ENCODE peak calls at places on chromosomes 4 and X, in ten cellular contexts. One of them, this sample, is unnamed.

GRCh38 chrX:55867254-55867653 is 149.7 kb downstream of the RRAGB start:
- DNase-seq in left lung: no peak
- DNase-seq in NB4: peak; percentile 2
- DNase-seq in nephron progenitor cell: no peak
- DNase-seq in kidney: no peak
- DNase-seq in ovary: no peak
- DNase-seq in astrocyte of the spinal cord: peak; percentile 2
- DNase-seq in Panc1: no peak
- DNase-seq in tibial artery: no peak
- DNase-seq in pancreas: no peak
- DNase-seq in this sample: no peak

GRCh38 chr4:176726803-176727202 is 65.9 kb downstream of the VEGFC start:
- DNase-seq in ovary: peak; percentile 50
- DNase-seq in left lung: no peak
- DNase-seq in tibial artery: no peak
- DNase-seq in NB4: no peak
- DNase-seq in astrocyte of the spinal cord: peak; percentile 50
- DNase-seq in nephron progenitor cell: no peak
- DNase-seq in pancreas: no peak
- DNase-seq in kidney: no peak
- DNase-seq in Panc1: no peak
- DNase-seq in this sample: no peak

GRCh38 chrX:100341111-100341510 is 69.0 kb downstream of the PCDH19 start:
- DNase-seq in nephron progenitor cell: no peak
- DNase-seq in left lung: no peak
- DNase-seq in tibial artery: no peak
- DNase-seq in NB4: no peak
- DNase-seq in kidney: no peak
- DNase-seq in ovary: no peak
- DNase-seq in astrocyte of the spinal cord: no peak
- DNase-seq in Panc1: no peak
- DNase-seq in pancreas: no peak
- DNase-seq in this sample: no peak

GRCh38 chr4:164304861-164305260 is 449.1 kb upstream of the SMIM31 start:
- DNase-seq in left lung: no peak
- DNase-seq in tibial artery: no peak
- DNase-seq in astrocyte of the spinal cord: peak; percentile 12
- DNase-seq in pancreas: no peak
- DNase-seq in ovary: no peak
- DNase-seq in Panc1: no peak
- DNase-seq in nephron progenitor cell: no peak
- DNase-seq in kidney: no peak
- DNase-seq in NB4: no peak
- DNase-seq in this sample: no peak

GRCh38 chr4:16155503-16156169 is 70.6 kb downstream of the TAPT1 start:
- DNase-seq in tibial artery: no peak
- DNase-seq in astrocyte of the spinal cord: no peak
- DNase-seq in pancreas: no peak
- DNase-seq in nephron progenitor cell: no peak
- DNase-seq in NB4: no peak
- DNase-seq in ovary: no peak
- DNase-seq in Panc1: no peak
- DNase-seq in left lung: no peak
- DNase-seq in kidney: no peak
- DNase-seq in this sample: no peak

GRCh38 chr4:38861791-38862190 is 5.2 kb upstream of the TLR6 start:
- DNase-seq in ovary: no peak
- DNase-seq in pancreas: no peak
- DNase-seq in tibial artery: no peak
- DNase-seq in nephron progenitor cell: no peak
- DNase-seq in left lung: no peak
- DNase-seq in kidney: no peak
- DNase-seq in Panc1: no peak
- DNase-seq in NB4: no peak
- DNase-seq in astrocyte of the spinal cord: no peak
- DNase-seq in this sample: no peak

GRCh38 chrX:40987413-40987812 is 97.8 kb upstream of the USP9X start:
- DNase-seq in nephron progenitor cell: no peak
- DNase-seq in left lung: no peak
- DNase-seq in Panc1: no peak
- DNase-seq in kidney: no peak
- DNase-seq in NB4: no peak
- DNase-seq in pancreas: no peak
- DNase-seq in tibial artery: no peak
- DNase-seq in ovary: no peak
- DNase-seq in astrocyte of the spinal cord: no peak
- DNase-seq in this sample: no peak

GRCh38 chr4:8643441-8643840 is 50.9 kb downstream of the CPZ start:
- DNase-seq in nephron progenitor cell: no peak
- DNase-seq in pancreas: no peak
- DNase-seq in astrocyte of the spinal cord: no peak
- DNase-seq in NB4: no peak
- DNase-seq in tibial artery: no peak
- DNase-seq in left lung: peak; percentile 7
- DNase-seq in Panc1: no peak
- DNase-seq in ovary: no peak
- DNase-seq in kidney: no peak
- DNase-seq in this sample: no peak

GRCh38 chr4:5965225-5965624 is 53.0 kb downstream of the C4orf50 start:
- DNase-seq in nephron progenitor cell: no peak
- DNase-seq in left lung: no peak
- DNase-seq in NB4: no peak
- DNase-seq in astrocyte of the spinal cord: no peak
- DNase-seq in kidney: peak; percentile 41
- DNase-seq in tibial artery: no peak
- DNase-seq in pancreas: no peak
- DNase-seq in ovary: no peak
- DNase-seq in Panc1: no peak
- DNase-seq in this sample: no peak
- TF ChIP-seq CTCF in nephron progenitor cell: no peak
- TF ChIP-seq CTCF in left lung: no peak
- TF ChIP-seq CTCF in NB4: no peak
- TF ChIP-seq CTCF in astrocyte of the spinal cord: no peak
- TF ChIP-seq CTCF in kidney: no peak
- TF ChIP-seq CTCF in tibial artery: no peak
- TF ChIP-seq CTCF in pancreas: no peak
- TF ChIP-seq CTCF in ovary: no peak
- TF ChIP-seq CTCF in Panc1: no peak
- TF ChIP-seq CTCF in this sample: no peak

GRCh38 chrX:118345045-118345400 is 883 bp upstream of the WDR44 start:
- DNase-seq in pancreas: no peak
- DNase-seq in Panc1: no peak
- DNase-seq in tibial artery: no peak
- DNase-seq in kidney: no peak
- DNase-seq in nephron progenitor cell: no peak
- DNase-seq in astrocyte of the spinal cord: no peak
- DNase-seq in ovary: no peak
- DNase-seq in left lung: no peak
- DNase-seq in NB4: peak; percentile 9
- DNase-seq in this sample: no peak

GRCh38 chrX:118345401-118346257 is at the start of gene WDR44:
- DNase-seq in tibial artery: peak; percentile 88
- DNase-seq in astrocyte of the spinal cord: peak; percentile 96
- DNase-seq in Panc1: peak; percentile 93
- DNase-seq in ovary: peak; percentile 95
- DNase-seq in NB4: peak; percentile 95
- DNase-seq in kidney: peak; percentile 97
- DNase-seq in nephron progenitor cell: peak; percentile 98
- DNase-seq in left lung: peak; percentile 95
- DNase-seq in pancreas: peak; percentile 93
- DNase-seq in this sample: peak; percentile 99

GRCh38 chrX:118347131-118347530 is 1.2 kb downstream of the WDR44 start:
- DNase-seq in NB4: peak; percentile 45
- DNase-seq in pancreas: no peak
- DNase-seq in left lung: no peak
- DNase-seq in astrocyte of the spinal cord: peak; percentile 56
- DNase-seq in tibial artery: no peak
- DNase-seq in nephron progenitor cell: no peak
- DNase-seq in Panc1: no peak
- DNase-seq in kidney: no peak
- DNase-seq in ovary: no peak
- DNase-seq in this sample: no peak

GRCh38 chrX:118348186-118348810 is 2.4 kb downstream of the WDR44 start:
- DNase-seq in tibial artery: no peak
- DNase-seq in ovary: no peak
- DNase-seq in pancreas: no peak
- DNase-seq in NB4: no peak
- DNase-seq in astrocyte of the spinal cord: no peak
- DNase-seq in Panc1: no peak
- DNase-seq in left lung: no peak
- DNase-seq in nephron progenitor cell: no peak
- DNase-seq in kidney: no peak
- DNase-seq in this sample: no peak

GRCh38 chrX:118346258-118347094 is 570 bp downstream of the WDR44 start:
- DNase-seq in nephron progenitor cell: peak; percentile 76
- DNase-seq in pancreas: peak; percentile 73
- DNase-seq in left lung: peak; percentile 42
- DNase-seq in astrocyte of the spinal cord: peak; percentile 20
- DNase-seq in tibial artery: peak; percentile 28
- DNase-seq in ovary: no peak
- DNase-seq in Panc1: no peak
- DNase-seq in kidney: peak; percentile 89
- DNase-seq in NB4: peak; percentile 75
- DNase-seq in this sample: peak; percentile 87
- TF ChIP-seq CTCF in nephron progenitor cell: no peak
- TF ChIP-seq CTCF in pancreas: no peak
- TF ChIP-seq CTCF in left lung: no peak
- TF ChIP-seq CTCF in astrocyte of the spinal cord: no peak
- TF ChIP-seq CTCF in tibial artery: no peak
- TF ChIP-seq CTCF in ovary: no peak
- TF ChIP-seq CTCF in Panc1: peak; percentile 16
- TF ChIP-seq CTCF in kidney: no peak
- TF ChIP-seq CTCF in NB4: no peak
- TF ChIP-seq CTCF in this sample: peak; percentile 36

DNA sequence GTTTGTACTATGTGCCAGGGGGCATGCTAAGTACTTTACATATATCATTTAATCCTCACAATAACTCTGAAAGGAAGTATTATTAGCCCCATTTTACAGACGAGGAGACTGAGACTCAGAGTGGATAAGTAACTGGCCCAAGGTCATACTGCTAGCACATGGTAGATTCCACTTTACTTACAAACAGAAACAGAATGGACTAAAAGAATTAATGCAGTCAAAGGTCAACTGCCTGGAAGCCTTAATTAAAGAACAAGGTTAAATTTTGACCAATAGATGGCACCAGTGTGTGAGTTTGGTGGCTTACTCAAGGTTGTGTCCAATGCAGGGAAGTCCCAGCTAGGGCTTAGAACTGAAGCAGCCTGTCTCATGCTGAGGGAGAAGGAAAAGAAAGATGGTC is 4.7 kb downstream of the RIPPLY1 start:
- DNase-seq in NB4: peak; percentile 50
- DNase-seq in kidney: no peak
- DNase-seq in astrocyte of the spinal cord: peak; percentile 58
- DNase-seq in pancreas: no peak
- DNase-seq in nephron progenitor cell: no peak
- DNase-seq in ovary: no peak
- DNase-seq in left lung: no peak
- DNase-seq in Panc1: no peak
- DNase-seq in tibial artery: no peak
- DNase-seq in this sample: no peak
- TF ChIP-seq CTCF in NB4: peak; percentile 21
- TF ChIP-seq CTCF in kidney: peak; percentile 27
- TF ChIP-seq CTCF in astrocyte of the spinal cord: peak; percentile 31
- TF ChIP-seq CTCF in pancreas: peak; percentile 21
- TF ChIP-seq CTCF in nephron progenitor cell: peak; percentile 36
- TF ChIP-seq CTCF in ovary: no peak
- TF ChIP-seq CTCF in left lung: peak; percentile 16
- TF ChIP-seq CTCF in Panc1: peak; percentile 65
- TF ChIP-seq CTCF in tibial artery: peak; percentile 9
- TF ChIP-seq CTCF in this sample: peak; percentile 56

GRCh38 chr4:86895692-86896488 is 3.7 kb upstream of the C4orf36 start:
- DNase-seq in ovary: no peak
- DNase-seq in NB4: peak; percentile 75
- DNase-seq in left lung: no peak
- DNase-seq in tibial artery: no peak
- DNase-seq in kidney: no peak
- DNase-seq in pancreas: no peak
- DNase-seq in nephron progenitor cell: peak; percentile 28
- DNase-seq in astrocyte of the spinal cord: peak; percentile 78
- DNase-seq in Panc1: peak; percentile 38
- DNase-seq in this sample: no peak

GRCh38 chr4:86893136-86893535 is 914 bp upstream of the C4orf36 start:
- DNase-seq in NB4: no peak
- DNase-seq in pancreas: no peak
- DNase-seq in nephron progenitor cell: no peak
- DNase-seq in astrocyte of the spinal cord: no peak
- DNase-seq in ovary: no peak
- DNase-seq in Panc1: no peak
- DNase-seq in tibial artery: no peak
- DNase-seq in kidney: no peak
- DNase-seq in left lung: no peak
- DNase-seq in this sample: no peak

GRCh38 chr4:86892639-86892965 is 380 bp upstream of the C4orf36 start:
- DNase-seq in astrocyte of the spinal cord: no peak
- DNase-seq in left lung: no peak
- DNase-seq in NB4: no peak
- DNase-seq in pancreas: no peak
- DNase-seq in tibial artery: no peak
- DNase-seq in nephron progenitor cell: no peak
- DNase-seq in ovary: no peak
- DNase-seq in kidney: no peak
- DNase-seq in Panc1: no peak
- DNase-seq in this sample: no peak

GRCh38 chr4:86894465-86894864 is 2.2 kb upstream of the C4orf36 start:
- DNase-seq in tibial artery: no peak
- DNase-seq in ovary: no peak
- DNase-seq in pancreas: no peak
- DNase-seq in kidney: no peak
- DNase-seq in Panc1: no peak
- DNase-seq in astrocyte of the spinal cord: no peak
- DNase-seq in NB4: peak; percentile 22
- DNase-seq in nephron progenitor cell: no peak
- DNase-seq in left lung: no peak
- DNase-seq in this sample: no peak

DNA sequence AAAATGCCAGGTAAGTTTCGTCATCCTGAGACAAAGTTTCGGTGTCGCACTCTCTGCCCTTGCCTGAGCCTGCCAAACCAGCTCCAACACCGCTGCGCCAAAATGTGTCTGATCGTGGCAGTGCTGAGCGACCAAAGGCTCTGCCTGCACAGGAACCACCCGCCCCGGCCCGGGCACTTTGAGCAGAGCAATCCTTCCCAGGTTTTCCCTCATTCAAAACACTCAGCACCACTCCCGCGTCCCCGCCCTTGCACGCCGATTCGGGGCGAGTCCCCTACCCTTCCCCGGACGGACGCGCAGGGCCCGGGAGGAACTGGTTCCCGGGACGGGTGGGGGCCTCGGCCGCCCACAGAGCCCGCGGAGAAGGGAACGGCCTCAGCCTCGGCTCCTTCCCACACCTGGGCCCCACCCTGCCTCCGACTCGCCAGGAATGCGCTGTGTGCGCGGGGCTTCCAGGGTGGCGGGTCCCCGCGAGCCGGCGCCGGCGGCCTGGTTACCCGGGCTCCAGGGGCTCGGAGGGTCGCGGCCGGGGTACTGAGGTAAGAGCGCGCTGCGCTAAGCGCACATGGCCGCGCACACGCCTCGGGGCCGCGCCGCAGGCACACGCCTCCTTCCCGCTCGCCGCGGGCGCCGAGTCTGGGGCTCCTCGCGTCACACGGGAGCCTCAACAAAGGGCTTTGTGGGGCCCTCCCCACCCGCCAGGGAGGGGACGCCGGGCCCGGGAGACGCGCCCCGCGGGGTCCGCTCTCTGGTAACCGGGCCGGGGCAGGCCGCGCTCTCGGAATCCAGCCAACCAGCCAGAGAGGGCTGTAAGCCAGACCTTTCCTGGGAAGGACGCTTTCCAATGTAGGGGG is at the start of gene C4orf36:
- DNase-seq in astrocyte of the spinal cord: peak; percentile 38
- DNase-seq in pancreas: peak; percentile 89
- DNase-seq in NB4: peak; percentile 82
- DNase-seq in nephron progenitor cell: peak; percentile 74
- DNase-seq in Panc1: no peak
- DNase-seq in left lung: peak; percentile 79
- DNase-seq in ovary: peak; percentile 74
- DNase-seq in tibial artery: peak; percentile 37
- DNase-seq in kidney: peak; percentile 95
- DNase-seq in this sample: no peak
- TF ChIP-seq CTCF in astrocyte of the spinal cord: no peak
- TF ChIP-seq CTCF in pancreas: no peak
- TF ChIP-seq CTCF in NB4: peak; percentile 8
- TF ChIP-seq CTCF in nephron progenitor cell: no peak
- TF ChIP-seq CTCF in Panc1: no peak
- TF ChIP-seq CTCF in left lung: no peak
- TF ChIP-seq CTCF in ovary: no peak
- TF ChIP-seq CTCF in tibial artery: no peak
- TF ChIP-seq CTCF in kidney: no peak
- TF ChIP-seq CTCF in this sample: no peak